ENCODE peak calls at places on chromosomes 6 and 20, in five cellular contexts. V, F, Q, A and D are unnamed samples.
A peak's percentile ranks its signal among the peaks of the same experiment; 100 is the strongest.

GRCh38 chr20:235891-236290 is 8.8 kb downstream of the DEFB129 start:
- DNase-seq in A (no peak), F (no peak), V (peak; percentile 42), Q (peak; percentile 55), D (no peak)

GRCh38 chr6:156832166-156832743 is 55.1 kb downstream of the ARID1B start:
- DNase-seq in A (peak; percentile 47), V (peak; percentile 52), F (no peak), Q (peak; percentile 50), D (no peak)

GRCh38 chr20:709864-710761 is 34.5 kb upstream of the SCRT2 start:
- DNase-seq in A (no peak), V (no peak), Q (no peak), F (peak; percentile 32), D (no peak)

GRCh38 chr6:20180935-20181334 is 31.3 kb downstream of the MBOAT1 start:
- DNase-seq in A (no peak), Q (no peak), F (no peak), V (no peak), D (no peak)

GRCh38 chr6:42898891-42899361 is 16.9 kb upstream of the PTCRA start:
- DNase-seq in Q (peak; percentile 64), F (peak; percentile 85), A (peak; percentile 90), V (peak; percentile 56), D (no peak)

GRCh38 chr6:159540152-159540551 is 152.9 kb downstream of the SOD2 start:
- DNase-seq in A (no peak), V (no peak), F (no peak), Q (peak; percentile 14), D (no peak)

GRCh38 chr20:45489083-45489531 is 19.6 kb downstream of the WFDC2 start:
- DNase-seq in A (no peak), Q (no peak), F (no peak), V (no peak), D (no peak)

GRCh38 chr6:70479236-70479635 is 65.9 kb downstream of the FAM135A start:
- DNase-seq in Q (no peak), V (no peak), A (no peak), F (no peak), D (no peak)

GRCh38 chr6:31581511-31582229 is 554 bp downstream of the LTB start:
- DNase-seq in Q (no peak), A (no peak), F (no peak), V (no peak), D (no peak)

GRCh38 chr6:56642366-56643261 is at the start of gene DST:
- DNase-seq in V (no peak), A (peak; percentile 48), F (no peak), Q (peak; percentile 66), D (peak; percentile 33)

GRCh38 chr6:39339557-39340555 is 17.4 kb upstream of the KCNK16 start:
- DNase-seq in A (no peak), F (no peak), V (peak; percentile 40), Q (no peak), D (no peak)

GRCh38 chr20:34129518-34130162 is 17.6 kb upstream of the EIF2S2 start:
- DNase-seq in V (peak; percentile 41), Q (peak; percentile 77), A (peak; percentile 88), F (peak; percentile 70), D (peak; percentile 47)

GRCh38 chr6:28105286-28105685 is 19.1 kb upstream of the ZSCAN16 start:
- DNase-seq in V (no peak), Q (no peak), A (no peak), F (no peak), D (peak; percentile 14)

GRCh38 chr20:62741701-62742491 is 33.3 kb downstream of the NTSR1 start:
- DNase-seq in A (no peak), Q (no peak), V (peak; percentile 12), F (no peak), D (no peak)

GRCh38 chr20:42792052-42792451 is 397.7 kb downstream of the PTPRT start:
- DNase-seq in Q (no peak), F (no peak), A (no peak), V (no peak), D (no peak)

GRCh38 chr20:51345601-51346101 is 196.9 kb downstream of the NFATC2 start:
- DNase-seq in F (peak; percentile 58), A (peak; percentile 27), V (no peak), Q (peak; percentile 60), D (peak; percentile 42)

GRCh38 chr6:15662246-15663056 is at the start of gene DTNBP1:
- DNase-seq in A (peak; percentile 73), Q (peak; percentile 24), F (peak; percentile 87), V (peak; percentile 90), D (peak; percentile 78)

GRCh38 chr6:44176935-44177509 is 18.4 kb downstream of the CAPN11 start:
- DNase-seq in F (no peak), A (no peak), V (no peak), Q (no peak), D (no peak)

GRCh38 chr6:455006-455585 is 63.5 kb downstream of the IRF4 start:
- DNase-seq in A (no peak), Q (no peak), F (no peak), V (no peak), D (no peak)

GRCh38 chr20:2692036-2692885 is at the start of gene EBF4:
- DNase-seq in A (peak; percentile 27), F (peak; percentile 86), V (peak; percentile 54), Q (peak; percentile 26), D (no peak)

GRCh38 chr6:126721581-126722145 is 381.7 kb downstream of the CENPW start:
- DNase-seq in A (no peak), V (no peak), F (no peak), Q (peak; percentile 10), D (peak; percentile 3)

GRCh38 chr20:19502169-19502568 is 255.9 kb upstream of the RIN2 start:
- DNase-seq in F (no peak), A (no peak), Q (no peak), V (no peak), D (no peak)

GRCh38 chr20:1535420-1536175 is 21.9 kb downstream of the SIRPD start:
- DNase-seq in F (peak; percentile 64), V (no peak), Q (no peak), A (no peak), D (no peak)

GRCh38 chr20:16061394-16061793 is 511.9 kb downstream of the KIF16B start:
- DNase-seq in F (no peak), A (no peak), Q (peak; percentile 2), V (no peak), D (no peak)

GRCh38 chr20:5074050-5074674 is 45.6 kb downstream of the PCNA start:
- DNase-seq in F (no peak), A (no peak), V (no peak), Q (no peak), D (no peak)

DNA sequence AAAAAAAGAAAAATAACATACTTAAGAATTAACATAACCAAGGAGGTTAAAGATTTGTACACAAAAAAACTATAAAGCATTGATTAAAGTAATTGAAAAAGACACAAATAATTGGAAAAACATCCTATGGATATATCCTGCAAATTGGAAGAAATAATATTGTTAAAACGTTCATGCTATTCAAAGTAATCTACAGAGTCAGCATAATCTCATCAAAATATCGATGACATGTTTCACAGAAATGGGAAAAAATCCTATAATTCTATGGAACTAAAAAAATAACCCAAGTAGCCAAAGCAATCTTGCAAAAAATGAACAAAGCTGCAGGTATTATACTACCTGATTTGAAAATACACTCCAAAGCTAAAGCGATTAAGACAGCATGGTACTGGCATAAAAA is 23.3 kb downstream of the OR5V1 start:
- DNase-seq in A (no peak), Q (no peak), F (no peak), V (no peak), D (no peak)
- TF ChIP-seq POLR2A in A (no peak), Q (no peak), F (no peak), V (no peak), D (no peak)

GRCh38 chr6:135722679-135723078 is 128.8 kb upstream of the PDE7B start:
- DNase-seq in A (no peak), F (no peak), V (no peak), Q (peak; percentile 90), D (peak; percentile 11)
- TF ChIP-seq POLR2A in A (no peak), F (no peak), V (no peak), Q (no peak), D (no peak)

GRCh38 chr6:142846883-142847287 is 98.1 kb downstream of the HIVEP2 start:
- DNase-seq in A (no peak), F (no peak), V (peak; percentile 49), Q (peak; percentile 39), D (no peak)
- TF ChIP-seq POLR2A in A (no peak), F (no peak), V (no peak), Q (no peak), D (no peak)

GRCh38 chr6:145813285-145814034 is 1.1 kb downstream of the FBXO30 start:
- DNase-seq in Q (peak; percentile 36), F (no peak), A (no peak), V (no peak), D (no peak)

GRCh38 chr6:145815875-145816274 is 1.3 kb upstream of the FBXO30 start:
- DNase-seq in V (no peak), A (no peak), F (no peak), Q (no peak), D (no peak)

GRCh38 chr6:145815351-145815772 is 767 bp upstream of the FBXO30 start:
- DNase-seq in Q (no peak), V (no peak), F (peak; percentile 71), A (no peak), D (peak; percentile 19)

GRCh38 chr6:145814501-145815350 is at the start of gene FBXO30:
- DNase-seq in F (peak; percentile 91), V (peak; percentile 90), Q (peak; percentile 85), A (peak; percentile 86), D (peak; percentile 63)

GRCh38 chr6:145814035-145814500 is 527 bp downstream of the FBXO30 start:
- DNase-seq in F (peak; percentile 69), V (peak; percentile 59), A (no peak), Q (peak; percentile 61), D (peak; percentile 2)
- TF ChIP-seq POLR2A in F (no peak), V (no peak), A (no peak), Q (no peak), D (no peak)

DNA sequence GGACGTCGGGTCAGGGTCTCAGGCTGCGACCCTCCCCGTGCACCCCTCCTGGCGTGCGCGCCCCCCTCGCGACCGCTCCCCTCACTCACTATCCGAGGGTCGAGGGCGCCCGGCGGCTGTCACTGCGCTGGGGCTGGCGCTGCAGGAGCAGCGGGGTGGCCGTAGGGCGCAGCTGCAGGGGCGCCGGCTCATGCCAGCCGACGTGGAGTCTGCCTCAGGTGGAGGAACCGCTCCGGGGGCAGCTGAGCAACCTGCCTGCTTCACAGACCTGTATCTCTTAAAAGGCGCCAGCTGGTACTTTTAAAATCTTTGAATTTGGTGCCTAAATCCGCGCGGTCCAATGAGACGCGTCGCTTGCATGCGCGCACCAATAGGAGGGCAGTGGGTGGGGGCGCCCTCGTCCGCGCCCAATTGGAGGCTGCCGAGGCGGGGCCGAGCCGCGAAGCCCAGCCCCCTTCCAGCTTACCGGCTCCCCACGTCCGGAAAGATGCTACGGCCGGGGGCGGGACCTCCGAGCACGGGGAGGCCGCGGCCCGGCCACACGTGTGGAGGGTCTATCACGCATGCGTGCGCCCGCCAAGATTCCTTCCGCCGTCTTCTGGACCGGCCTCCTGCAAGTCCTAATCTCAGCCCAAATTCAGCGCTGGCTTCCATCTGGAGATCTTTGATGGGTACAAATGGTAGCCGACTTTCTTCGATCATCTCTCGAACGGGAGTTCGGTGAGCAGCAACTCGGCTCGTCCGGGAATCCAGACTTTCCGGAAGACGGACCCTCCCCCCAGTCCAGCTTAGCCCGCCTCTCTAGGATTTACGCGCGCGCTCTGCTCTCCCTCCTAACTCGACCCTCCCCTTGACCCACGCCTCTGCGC is at the start of gene FBXO5:
- DNase-seq in A (peak; percentile 93), Q (peak; percentile 97), V (peak; percentile 99), F (peak; percentile 99), D (peak; percentile 57)
- TF ChIP-seq POLR2A in A (peak; percentile 58), Q (peak; percentile 40), V (no peak), F (no peak), D (peak; percentile 87)